ENCODE peak calls at places on chromosomes 16 and 17, in nine cellular contexts. V is M059J, S is DMS153, D is A172, F is hepatic stellate cell, N is nephron progenitor cell, Q is cardiac fibroblast, G is activated gamma-delta T cell treated with Interleukin-2 at 50 U/mL for 16 hours, B is fibroblast of the conjunctiva. M is an unnamed sample.

GRCh38 chr16:5735444-5735843 is 637.8 kb upstream of the EEF2KMT start:
- DNase-seq in V (no peak), S (no peak), D (no peak), F (no peak), N (no peak), Q (no peak), G (no peak), B (no peak), M (no peak)

GRCh38 chr16:70573451-70574121 is 50.0 kb downstream of the SF3B3 start:
- DNase-seq in V (peak; percentile 75), S (no peak), D (peak; percentile 81), F (peak; percentile 80), N (no peak), Q (peak; percentile 97), G (no peak), B (peak; percentile 83), M (peak; percentile 9)

GRCh38 chr17:9798724-9799123 is 7.3 kb upstream of the DHRS7C start:
- DNase-seq in V (peak; percentile 43), S (no peak), D (no peak), F (no peak), N (no peak), Q (no peak), G (no peak), B (no peak), M (no peak)

GRCh38 chr17:81684442-81684911 is 666 bp downstream of the HGS start:
- DNase-seq in V (peak; percentile 89), S (no peak), D (peak; percentile 73), F (peak; percentile 94), N (no peak), Q (no peak), G (no peak), B (peak; percentile 56), M (no peak)

GRCh38 chr17:64174686-64175456 is 44.9 kb upstream of the ERN1 start:
- DNase-seq in V (peak; percentile 16), S (no peak), D (no peak), F (no peak), N (no peak), Q (peak; percentile 56), G (no peak), B (peak; percentile 37), M (peak; percentile 84)

GRCh38 chr16:84673203-84673535 is 24.9 kb downstream of the KLHL36 start:
- DNase-seq in V (peak; percentile 18), S (no peak), D (no peak), F (no peak), N (no peak), Q (no peak), G (no peak), B (no peak), M (no peak)

GRCh38 chr17:40873801-40874200 is 6.8 kb upstream of the KRT12 start:
- DNase-seq in V (no peak), S (no peak), D (no peak), F (no peak), N (no peak), Q (no peak), G (no peak), B (no peak), M (no peak)

GRCh38 chr17:47708312-47708863 is 14.4 kb downstream of the TBKBP1 start:
- DNase-seq in V (no peak), S (no peak), D (no peak), F (no peak), N (no peak), Q (no peak), G (no peak), B (no peak), M (no peak)

GRCh38 chr17:44263360-44263902 is 4.5 kb downstream of the SLC4A1 start:
- DNase-seq in V (no peak), S (no peak), D (no peak), F (no peak), N (no peak), Q (no peak), G (no peak), B (no peak), M (no peak)

GRCh38 chr17:50719924-50720805 is 762 bp downstream of the LUC7L3 start:
- DNase-seq in V (no peak), S (no peak), D (no peak), F (no peak), N (no peak), Q (no peak), G (no peak), B (no peak), M (no peak)

GRCh38 chr17:47847341-47848197 is 3.4 kb downstream of the SP6 start:
- DNase-seq in V (no peak), S (no peak), D (no peak), F (no peak), N (peak; percentile 58), Q (no peak), G (peak; percentile 29), B (no peak), M (no peak)

GRCh38 chr17:44086364-44087311 is 16.1 kb downstream of the G6PC3 start:
- DNase-seq in V (peak; percentile 94), S (peak; percentile 39), D (peak; percentile 89), F (peak; percentile 99), N (no peak), Q (peak; percentile 80), G (no peak), B (peak; percentile 83), M (no peak)

GRCh38 chr16:11742041-11742535 is 569 bp downstream of the TXNDC11 start:
- DNase-seq in V (peak; percentile 44), S (no peak), D (no peak), F (peak; percentile 20), N (no peak), Q (no peak), G (peak; percentile 36), B (no peak), M (no peak)

GRCh38 chr17:41298458-41299135 is 4.1 kb downstream of the KRTAP29-1 start:
- DNase-seq in V (no peak), S (no peak), D (no peak), F (no peak), N (no peak), Q (no peak), G (no peak), B (no peak), M (no peak)

GRCh38 chr17:43536236-43537088 is 9.7 kb downstream of the ETV4 start:
- DNase-seq in V (peak; percentile 45), S (peak; percentile 73), D (peak; percentile 82), F (peak; percentile 90), N (no peak), Q (peak; percentile 76), G (no peak), B (peak; percentile 81), M (no peak)

GRCh38 chr17:7719661-7720060 is 2.1 kb downstream of the DNAH2 start:
- DNase-seq in V (no peak), S (no peak), D (no peak), F (no peak), N (no peak), Q (no peak), G (no peak), B (no peak), M (no peak)

GRCh38 chr17:49071106-49071505 is 61.5 kb upstream of the B4GALNT2 start:
- DNase-seq in V (peak; percentile 35), S (no peak), D (peak; percentile 20), F (peak; percentile 22), N (no peak), Q (peak; percentile 32), G (no peak), B (no peak), M (no peak)

GRCh38 chr17:7959503-7960253 is 27.7 kb downstream of the CNTROB start:
- DNase-seq in V (no peak), S (no peak), D (no peak), F (no peak), N (no peak), Q (peak; percentile 47), G (no peak), B (no peak), M (no peak)

GRCh38 chr16:56357765-56358322 is 67.5 kb downstream of the AMFR start:
- DNase-seq in V (no peak), S (no peak), D (no peak), F (no peak), N (no peak), Q (no peak), G (no peak), B (no peak), M (no peak)

GRCh38 chr17:48505788-48506187 is 25.0 kb downstream of the HOXB1 start:
- DNase-seq in V (peak; percentile 96), S (peak; percentile 99), D (peak; percentile 93), F (peak; percentile 79), N (no peak), Q (peak; percentile 78), G (peak; percentile 42), B (no peak), M (no peak)

GRCh38 chr16:11586856-11587642 is at the start of gene LITAF:
- DNase-seq in V (peak; percentile 66), S (no peak), D (peak; percentile 34), F (peak; percentile 80), N (peak; percentile 70), Q (peak; percentile 68), G (peak; percentile 49), B (no peak), M (peak; percentile 60)